ENCODE peak calls at places on chromosome 9, in four cellular contexts. C is MCF 10A, Z is NCI-H2081 treated with DMSO at 0.1 percent for 48 hours, U is SK-N-SH. J is an unnamed sample.

GRCh38 chr9:134025606-134026541 is 593 bp downstream of the BRD3OS start:
- DNase-seq in C (no peak), Z (no peak), U (peak; percentile 77), J (no peak)

GRCh38 chr9:121367651-121368510 is 2.2 kb downstream of the STOM start:
- DNase-seq in C (no peak), Z (no peak), U (no peak), J (no peak)

GRCh38 chr9:137319976-137320551 is 18.0 kb upstream of the NRARP start:
- DNase-seq in C (no peak), Z (no peak), U (peak; percentile 40), J (no peak)

GRCh38 chr9:25716220-25716872 is 38.1 kb upstream of the TUSC1 start:
- DNase-seq in C (peak; percentile 80), Z (peak; percentile 39), U (peak; percentile 62), J (no peak)

GRCh38 chr9:93094294-93095204 is 1.5 kb upstream of the CARD19 start:
- DNase-seq in C (no peak), Z (no peak), U (no peak), J (no peak)

GRCh38 chr9:27094640-27095039 is 14.4 kb upstream of the TEK start:
- DNase-seq in C (peak; percentile 36), Z (no peak), U (no peak), J (no peak)

GRCh38 chr9:15873573-15874177 is 320.8 kb downstream of the CCDC171 start:
- DNase-seq in C (peak; percentile 67), Z (no peak), U (peak; percentile 35), J (no peak)

GRCh38 chr9:89461302-89461701 is 36.6 kb downstream of the SEMA4D start:
- DNase-seq in C (peak; percentile 82), Z (no peak), U (no peak), J (no peak)

GRCh38 chr9:79057576-79057975 is 514.2 kb upstream of the TLE4 start:
- DNase-seq in C (no peak), Z (no peak), U (no peak), J (no peak)

GRCh38 chr9:129954868-129955550 is 88.0 kb downstream of the FNBP1 start:
- DNase-seq in C (no peak), Z (no peak), U (no peak), J (no peak)

GRCh38 chr9:133788819-133789733 is 50.9 kb upstream of the SARDH start:
- DNase-seq in C (no peak), Z (peak; percentile 25), U (no peak), J (no peak)

GRCh38 chr9:137590123-137590468 is 216 bp downstream of the ZMYND19 start:
- DNase-seq in C (no peak), Z (no peak), U (no peak), J (no peak)

GRCh38 chr9:129632460-129632859 is 6.5 kb downstream of the NTMT1 start:
- DNase-seq in C (no peak), Z (no peak), U (no peak), J (no peak)

GRCh38 chr9:133591985-133592384 is 17.2 kb downstream of the FAM163B start:
- DNase-seq in C (no peak), Z (no peak), U (no peak), J (no peak)

GRCh38 chr9:114153761-114154596 is 1.4 kb upstream of the COL27A1 start:
- DNase-seq in C (no peak), Z (no peak), U (peak; percentile 68), J (no peak)

GRCh38 chr9:715310-715709 is 126.2 kb upstream of the DMRT1 start:
- DNase-seq in C (no peak), Z (no peak), U (no peak), J (no peak)

GRCh38 chr9:91954841-91955471 is 4.9 kb upstream of the ROR2 start:
- DNase-seq in C (peak; percentile 66), Z (no peak), U (peak; percentile 68), J (no peak)

GRCh38 chr9:89953824-89954223 is 349.0 kb downstream of the GADD45G start:
- DNase-seq in C (no peak), Z (no peak), U (peak; percentile 25), J (no peak)

GRCh38 chr9:110638381-110638954 is 30.1 kb upstream of the MUSK start:
- DNase-seq in C (peak; percentile 50), Z (no peak), U (no peak), J (no peak)

GRCh38 chr9:71680189-71680983 is 87.9 kb downstream of the CEMIP2 start:
- DNase-seq in C (peak; percentile 73), Z (no peak), U (no peak), J (no peak)

GRCh38 chr9:36625006-36625600 is 52.4 kb downstream of the MELK start:
- DNase-seq in C (peak; percentile 65), Z (no peak), U (no peak), J (no peak)

GRCh38 chr9:71079451-71079850 is 42.0 kb downstream of the TRPM3 start:
- DNase-seq in C (no peak), Z (no peak), U (no peak), J (no peak)

GRCh38 chr9:95511232-95511951 is 5.4 kb downstream of the PTCH1 start:
- DNase-seq in C (peak; percentile 67), Z (no peak), U (no peak), J (no peak)

GRCh38 chr9:19894975-19895374 is 106.1 kb upstream of the SLC24A2 start:
- DNase-seq in C (no peak), Z (no peak), U (no peak), J (no peak)

GRCh38 chr9:79023134-79023577 is 548.6 kb upstream of the TLE4 start:
- DNase-seq in C (peak; percentile 63), Z (no peak), U (no peak), J (no peak)